ENCODE peak calls at places on chromosome 18, in seven cellular contexts. R is pancreas; T is activated T-cell treated with anti-CD3 and anti-CD28 coated beads, Interleukin-2, amount 50 U/mL, for 72 hours; Y is cardiac fibroblast; N is stimulated activated CD4-positive, alpha-beta T cell treated with anti-CD3 and anti-CD28 coated beads, Interleukin-15, amount 100 ng/mL, for 24 hours; Z is GM19239; M is effector memory CD8-positive, alpha-beta T cell. J is an unnamed sample.

GRCh38 chr18:54162431-54162830 is 62.0 kb downstream of the MBD2 start:
- DNase-seq in R (no peak), T (no peak), Y (peak), N (no peak), Z (no peak), M (no peak), J (no peak)

GRCh38 chr18:78245451-78245850 is 734.2 kb upstream of the SALL3 start:
- DNase-seq in R (no peak), T (no peak), Y (no peak), N (no peak), Z (no peak), M (no peak), J (no peak)

GRCh38 chr18:41719808-41720207 is 235.2 kb upstream of the PIK3C3 start:
- DNase-seq in R (no peak), T (no peak), Y (no peak), N (no peak), Z (no peak), M (no peak), J (no peak)

GRCh38 chr18:8812631-8813030 is 107.3 kb downstream of the MTCL1 start:
- DNase-seq in R (no peak), T (no peak), Y (no peak), N (no peak), Z (no peak), M (no peak), J (no peak)

GRCh38 chr18:23524213-23524707 is 20.9 kb downstream of the RMC1 start:
- DNase-seq in R (no peak), T (no peak), Y (no peak), N (no peak), Z (no peak), M (no peak), J (no peak)

GRCh38 chr18:54388203-54389142 is 30.8 kb downstream of the C18orf54 start:
- DNase-seq in R (no peak), T (peak), Y (peak), N (peak), Z (peak), M (no peak), J (no peak)

GRCh38 chr18:13067124-13067523 is 76.0 kb downstream of the CEP192 start:
- DNase-seq in R (no peak), T (peak), Y (no peak), N (peak), Z (no peak), M (no peak), J (no peak)

GRCh38 chr18:72871091-72871490 is 3.3 kb upstream of the NETO1 start:
- DNase-seq in R (no peak), T (no peak), Y (peak), N (no peak), Z (no peak), M (no peak), J (no peak)

GRCh38 chr18:37327063-37327577 is 238.5 kb downstream of the CELF4 start:
- DNase-seq in R (no peak), T (no peak), Y (no peak), N (no peak), Z (no peak), M (no peak), J (no peak)

GRCh38 chr18:23943104-23943503 is 71.5 kb upstream of the TTC39C start:
- DNase-seq in R (no peak), T (peak), Y (no peak), N (peak), Z (peak), M (no peak), J (peak)

GRCh38 chr18:45386256-45386655 is 229.0 kb upstream of the SLC14A2 start:
- DNase-seq in R (peak), T (peak), Y (peak), N (peak), Z (no peak), M (no peak), J (no peak)

GRCh38 chr18:24009651-24010333 is 4.8 kb upstream of the TTC39C start:
- DNase-seq in R (no peak), T (peak), Y (no peak), N (peak), Z (no peak), M (no peak), J (peak)

GRCh38 chr18:57585421-57585820 is 1.1 kb downstream of the FECH start:
- DNase-seq in R (no peak), T (no peak), Y (peak), N (no peak), Z (no peak), M (no peak), J (no peak)

GRCh38 chr18:79404567-79404910 is 8.8 kb downstream of the NFATC1 start:
- DNase-seq in R (no peak), T (peak), Y (no peak), N (peak), Z (no peak), M (no peak), J (peak)

GRCh38 chr18:43081396-43081795 is 34.1 kb downstream of the RIT2 start:
- DNase-seq in R (no peak), T (no peak), Y (peak), N (no peak), Z (no peak), M (no peak), J (no peak)

GRCh38 chr18:26304511-26304910 is 78.3 kb downstream of the TAF4B start:
- DNase-seq in R (no peak), T (no peak), Y (no peak), N (no peak), Z (no peak), M (no peak), J (no peak)

GRCh38 chr18:23563377-23564043 is 22.8 kb downstream of the NPC1 start:
- DNase-seq in R (no peak), T (no peak), Y (peak), N (no peak), Z (no peak), M (peak), J (no peak)

GRCh38 chr18:80181642-80182461 is 65.5 kb downstream of the PARD6G start:
- DNase-seq in R (no peak), T (no peak), Y (no peak), N (no peak), Z (no peak), M (no peak), J (no peak)

GRCh38 chr18:31176531-31176930 is 13.9 kb upstream of the DSC1 start:
- DNase-seq in R (no peak), T (no peak), Y (no peak), N (no peak), Z (no peak), M (no peak), J (no peak)

J was measured in CD4-positive, CD25-positive, alpha-beta regulatory T cell.